ENCODE peak calls at places on chromosome 13, in five cellular contexts. One of them, this sample, is unnamed.

GRCh38 chr13:70253834-70254233 is 145.6 kb upstream of the KLHL1 start:
- DNase-seq in GM04504: no peak
- DNase-seq in T-helper 9 cell: no peak
- DNase-seq in ACHN: no peak
- DNase-seq in SJCRH30: peak; percentile 12
- DNase-seq in this sample: no peak

GRCh38 chr13:99395436-99395835 is 88.2 kb upstream of the GPR183 start:
- DNase-seq in ACHN: no peak
- DNase-seq in T-helper 9 cell: no peak
- DNase-seq in GM04504: no peak
- DNase-seq in SJCRH30: no peak
- DNase-seq in this sample: no peak

GRCh38 chr13:113407531-113408393 is 43.8 kb upstream of the GRTP1 start:
- DNase-seq in GM04504: no peak
- DNase-seq in T-helper 9 cell: no peak
- DNase-seq in SJCRH30: no peak
- DNase-seq in ACHN: no peak
- DNase-seq in this sample: no peak

GRCh38 chr13:113731192-113732175 is 27.5 kb upstream of the TMEM255B start:
- DNase-seq in SJCRH30: no peak
- DNase-seq in T-helper 9 cell: no peak
- DNase-seq in GM04504: no peak
- DNase-seq in ACHN: no peak
- DNase-seq in this sample: peak; percentile 34

GRCh38 chr13:49439609-49440008 is 4.3 kb downstream of the CAB39L start:
- DNase-seq in GM04504: no peak
- DNase-seq in SJCRH30: no peak
- DNase-seq in ACHN: no peak
- DNase-seq in T-helper 9 cell: no peak
- DNase-seq in this sample: no peak

GRCh38 chr13:60514891-60515290 is 117.9 kb downstream of the TDRD3 start:
- DNase-seq in ACHN: no peak
- DNase-seq in SJCRH30: no peak
- DNase-seq in T-helper 9 cell: no peak
- DNase-seq in GM04504: no peak
- DNase-seq in this sample: no peak

GRCh38 chr13:42707596-42707995 is 73.8 kb upstream of the FAM216B start:
- DNase-seq in SJCRH30: no peak
- DNase-seq in GM04504: no peak
- DNase-seq in ACHN: no peak
- DNase-seq in T-helper 9 cell: no peak
- DNase-seq in this sample: no peak

GRCh38 chr13:33487575-33488243 is 202.2 kb upstream of the STARD13 start:
- DNase-seq in SJCRH30: peak; percentile 19
- DNase-seq in GM04504: no peak
- DNase-seq in T-helper 9 cell: no peak
- DNase-seq in ACHN: peak; percentile 13
- DNase-seq in this sample: no peak

GRCh38 chr13:114064516-114065140 is 67.8 kb downstream of the RASA3 start:
- DNase-seq in SJCRH30: peak; percentile 53
- DNase-seq in GM04504: no peak
- DNase-seq in ACHN: peak; percentile 51
- DNase-seq in T-helper 9 cell: no peak
- DNase-seq in this sample: peak; percentile 47

GRCh38 chr13:32025730-32026129 is 5.8 kb upstream of the FRY start:
- DNase-seq in T-helper 9 cell: no peak
- DNase-seq in SJCRH30: no peak
- DNase-seq in ACHN: no peak
- DNase-seq in GM04504: no peak
- DNase-seq in this sample: no peak

GRCh38 chr13:43087960-43088580 is 64.7 kb downstream of the DNAJC15 start:
- DNase-seq in ACHN: no peak
- DNase-seq in SJCRH30: no peak
- DNase-seq in GM04504: peak; percentile 27
- DNase-seq in T-helper 9 cell: no peak
- DNase-seq in this sample: no peak

GRCh38 chr13:100409132-100409531 is 179.5 kb downstream of the GGACT start:
- DNase-seq in GM04504: no peak
- DNase-seq in ACHN: peak; percentile 8
- DNase-seq in SJCRH30: no peak
- DNase-seq in T-helper 9 cell: no peak
- DNase-seq in this sample: no peak

GRCh38 chr13:91153372-91153771 is 194.1 kb upstream of the MIR17HG start:
- DNase-seq in T-helper 9 cell: no peak
- DNase-seq in GM04504: no peak
- DNase-seq in SJCRH30: no peak
- DNase-seq in ACHN: no peak
- DNase-seq in this sample: no peak

GRCh38 chr13:28357247-28357825 is 137.6 kb downstream of the FLT1 start:
- DNase-seq in GM04504: no peak
- DNase-seq in T-helper 9 cell: no peak
- DNase-seq in ACHN: no peak
- DNase-seq in SJCRH30: no peak
- DNase-seq in this sample: no peak

GRCh38 chr13:31970237-31970930 is 61.2 kb upstream of the FRY start:
- DNase-seq in ACHN: no peak
- DNase-seq in SJCRH30: no peak
- DNase-seq in T-helper 9 cell: no peak
- DNase-seq in GM04504: peak; percentile 78
- DNase-seq in this sample: no peak

GRCh38 chr13:76106763-76107162 is 470.6 kb downstream of the LMO7 start:
- DNase-seq in T-helper 9 cell: no peak
- DNase-seq in ACHN: no peak
- DNase-seq in GM04504: no peak
- DNase-seq in SJCRH30: no peak
- DNase-seq in this sample: no peak

GRCh38 chr13:95643471-95643813 is 1.1 kb downstream of the DZIP1 start:
- DNase-seq in SJCRH30: peak; percentile 57
- DNase-seq in GM04504: peak; percentile 9
- DNase-seq in T-helper 9 cell: no peak
- DNase-seq in ACHN: no peak
- DNase-seq in this sample: no peak

GRCh38 chr13:30256713-30257432 is 50.5 kb downstream of the KATNAL1 start:
- DNase-seq in GM04504: peak; percentile 12
- DNase-seq in SJCRH30: no peak
- DNase-seq in T-helper 9 cell: no peak
- DNase-seq in ACHN: peak; percentile 11
- DNase-seq in this sample: no peak

GRCh38 chr13:113022391-113023216 is 53.6 kb downstream of the MCF2L start:
- DNase-seq in GM04504: no peak
- DNase-seq in ACHN: no peak
- DNase-seq in T-helper 9 cell: no peak
- DNase-seq in SJCRH30: no peak
- DNase-seq in this sample: no peak

GRCh38 chr13:77896977-77897376 is 21.7 kb downstream of the EDNRB start:
- DNase-seq in GM04504: no peak
- DNase-seq in T-helper 9 cell: no peak
- DNase-seq in ACHN: no peak
- DNase-seq in SJCRH30: no peak
- DNase-seq in this sample: no peak

GRCh38 chr13:33204130-33204927 is 81.2 kb downstream of the STARD13 start:
- DNase-seq in GM04504: peak; percentile 98
- DNase-seq in ACHN: no peak
- DNase-seq in T-helper 9 cell: no peak
- DNase-seq in SJCRH30: no peak
- DNase-seq in this sample: no peak

GRCh38 chr13:31742102-31742695 is 2.9 kb downstream of the RXFP2 start:
- DNase-seq in ACHN: peak; percentile 50
- DNase-seq in T-helper 9 cell: peak; percentile 55
- DNase-seq in GM04504: peak; percentile 54
- DNase-seq in SJCRH30: peak; percentile 44
- DNase-seq in this sample: peak; percentile 56

GRCh38 chr13:92896842-92897241 is 329.8 kb upstream of the GPC6 start:
- DNase-seq in ACHN: peak; percentile 19
- DNase-seq in SJCRH30: peak; percentile 6
- DNase-seq in T-helper 9 cell: no peak
- DNase-seq in GM04504: no peak
- DNase-seq in this sample: no peak

GRCh38 chr13:62129000-62129551 is 713.4 kb upstream of the PCDH20 start:
- DNase-seq in SJCRH30: no peak
- DNase-seq in T-helper 9 cell: no peak
- DNase-seq in ACHN: no peak
- DNase-seq in GM04504: no peak
- DNase-seq in this sample: no peak

GRCh38 chr13:112941349-112941748 is 27.7 kb upstream of the MCF2L start:
- DNase-seq in ACHN: no peak
- DNase-seq in T-helper 9 cell: no peak
- DNase-seq in GM04504: no peak
- DNase-seq in SJCRH30: no peak
- DNase-seq in this sample: no peak

GRCh38 chr13:59166174-59166573 is 997.6 kb downstream of the DIAPH3 start:
- DNase-seq in T-helper 9 cell: no peak
- DNase-seq in GM04504: no peak
- DNase-seq in ACHN: no peak
- DNase-seq in SJCRH30: no peak
- DNase-seq in this sample: no peak

GRCh38 chr13:49927755-49928154 is 8.4 kb downstream of the SPRYD7 start:
- DNase-seq in GM04504: no peak
- DNase-seq in ACHN: no peak
- DNase-seq in SJCRH30: no peak
- DNase-seq in T-helper 9 cell: no peak
- DNase-seq in this sample: no peak

GRCh38 chr13:67184247-67184646 is 45.9 kb downstream of the PCDH9 start:
- DNase-seq in T-helper 9 cell: no peak
- DNase-seq in ACHN: no peak
- DNase-seq in SJCRH30: no peak
- DNase-seq in GM04504: no peak
- DNase-seq in this sample: no peak

GRCh38 chr13:87295636-87296035 is 375.5 kb upstream of the SLITRK5 start:
- DNase-seq in ACHN: no peak
- DNase-seq in T-helper 9 cell: no peak
- DNase-seq in SJCRH30: peak; percentile 1
- DNase-seq in GM04504: no peak
- DNase-seq in this sample: no peak

GRCh38 chr13:92097337-92097903 is 699.0 kb downstream of the GPC5 start:
- DNase-seq in T-helper 9 cell: no peak
- DNase-seq in SJCRH30: no peak
- DNase-seq in GM04504: no peak
- DNase-seq in ACHN: no peak
- DNase-seq in this sample: no peak

GRCh38 chr13:40986328-40986856 is 32.7 kb downstream of the ELF1 start:
- DNase-seq in GM04504: no peak
- DNase-seq in SJCRH30: no peak
- DNase-seq in ACHN: no peak
- DNase-seq in T-helper 9 cell: no peak
- DNase-seq in this sample: no peak